ENCODE peak calls at places on chromosomes 12 and 14, in nine cellular contexts. One of them, this sample, is unnamed.

GRCh38 chr14:68141531-68142088 is 322.0 kb downstream of the RAD51B start:
- DNase-seq in PC-3: peak; percentile 73
- DNase-seq in MM.1S: no peak
- DNase-seq in tibial artery: no peak
- DNase-seq in mammary epithelial cell: peak; percentile 77
- DNase-seq in left ventricle myocardium inferior: no peak
- DNase-seq in IMR-90: peak; percentile 68
- DNase-seq in transverse colon: no peak
- DNase-seq in pancreas: no peak
- DNase-seq in this sample: no peak

GRCh38 chr12:49059385-49060232 is 985 bp downstream of the KMT2D start:
- DNase-seq in IMR-90: no peak
- DNase-seq in left ventricle myocardium inferior: no peak
- DNase-seq in pancreas: no peak
- DNase-seq in mammary epithelial cell: peak; percentile 9
- DNase-seq in MM.1S: peak; percentile 31
- DNase-seq in transverse colon: peak; percentile 26
- DNase-seq in tibial artery: no peak
- DNase-seq in PC-3: peak; percentile 22
- DNase-seq in this sample: peak; percentile 61

GRCh38 chr12:14664434-14665023 is 31.9 kb downstream of the GUCY2C start:
- DNase-seq in mammary epithelial cell: peak; percentile 23
- DNase-seq in left ventricle myocardium inferior: no peak
- DNase-seq in MM.1S: peak; percentile 55
- DNase-seq in transverse colon: peak; percentile 22
- DNase-seq in tibial artery: no peak
- DNase-seq in PC-3: peak; percentile 66
- DNase-seq in pancreas: peak; percentile 45
- DNase-seq in IMR-90: peak; percentile 35
- DNase-seq in this sample: peak; percentile 84

GRCh38 chr14:85573406-85573805 is 43.5 kb downstream of the FLRT2 start:
- DNase-seq in tibial artery: no peak
- DNase-seq in left ventricle myocardium inferior: no peak
- DNase-seq in PC-3: no peak
- DNase-seq in transverse colon: no peak
- DNase-seq in MM.1S: no peak
- DNase-seq in mammary epithelial cell: no peak
- DNase-seq in pancreas: no peak
- DNase-seq in IMR-90: no peak
- DNase-seq in this sample: no peak

GRCh38 chr12:3046441-3047200 is 30.6 kb upstream of the TSPAN9 start:
- DNase-seq in mammary epithelial cell: no peak
- DNase-seq in pancreas: no peak
- DNase-seq in PC-3: peak; percentile 38
- DNase-seq in MM.1S: no peak
- DNase-seq in left ventricle myocardium inferior: peak; percentile 78
- DNase-seq in tibial artery: no peak
- DNase-seq in transverse colon: no peak
- DNase-seq in IMR-90: no peak
- DNase-seq in this sample: no peak

GRCh38 chr12:79737875-79738718 is 47.3 kb upstream of the PAWR start:
- DNase-seq in MM.1S: peak; percentile 65
- DNase-seq in transverse colon: peak; percentile 57
- DNase-seq in pancreas: peak; percentile 36
- DNase-seq in mammary epithelial cell: peak; percentile 57
- DNase-seq in PC-3: peak; percentile 89
- DNase-seq in tibial artery: no peak
- DNase-seq in left ventricle myocardium inferior: no peak
- DNase-seq in IMR-90: peak; percentile 70
- DNase-seq in this sample: no peak

GRCh38 chr12:94427520-94428381 is 31.9 kb downstream of the CEP83 start:
- DNase-seq in MM.1S: no peak
- DNase-seq in tibial artery: no peak
- DNase-seq in pancreas: peak; percentile 19
- DNase-seq in PC-3: no peak
- DNase-seq in left ventricle myocardium inferior: peak; percentile 28
- DNase-seq in transverse colon: peak; percentile 24
- DNase-seq in IMR-90: peak; percentile 82
- DNase-seq in mammary epithelial cell: peak; percentile 2
- DNase-seq in this sample: peak; percentile 42

GRCh38 chr14:54194501-54194900 is 202.3 kb upstream of the CDKN3 start:
- DNase-seq in tibial artery: no peak
- DNase-seq in pancreas: no peak
- DNase-seq in mammary epithelial cell: peak; percentile 54
- DNase-seq in left ventricle myocardium inferior: no peak
- DNase-seq in transverse colon: no peak
- DNase-seq in MM.1S: no peak
- DNase-seq in IMR-90: no peak
- DNase-seq in PC-3: no peak
- DNase-seq in this sample: no peak

GRCh38 chr12:2177751-2178150 is 125.0 kb downstream of the CACNA1C start:
- DNase-seq in MM.1S: no peak
- DNase-seq in pancreas: no peak
- DNase-seq in left ventricle myocardium inferior: no peak
- DNase-seq in PC-3: no peak
- DNase-seq in tibial artery: no peak
- DNase-seq in IMR-90: no peak
- DNase-seq in transverse colon: no peak
- DNase-seq in mammary epithelial cell: no peak
- DNase-seq in this sample: no peak

GRCh38 chr12:2332266-2332665 is 279.5 kb downstream of the CACNA1C start:
- DNase-seq in PC-3: no peak
- DNase-seq in pancreas: no peak
- DNase-seq in transverse colon: no peak
- DNase-seq in tibial artery: no peak
- DNase-seq in IMR-90: peak; percentile 76
- DNase-seq in left ventricle myocardium inferior: no peak
- DNase-seq in mammary epithelial cell: no peak
- DNase-seq in MM.1S: no peak
- DNase-seq in this sample: no peak

GRCh38 chr12:52581481-52581880 is 7.8 kb upstream of the KRT74 start:
- DNase-seq in left ventricle myocardium inferior: no peak
- DNase-seq in mammary epithelial cell: peak; percentile 93
- DNase-seq in transverse colon: no peak
- DNase-seq in MM.1S: no peak
- DNase-seq in IMR-90: peak; percentile 10
- DNase-seq in PC-3: peak; percentile 56
- DNase-seq in pancreas: no peak
- DNase-seq in tibial artery: no peak
- DNase-seq in this sample: no peak

GRCh38 chr12:67704071-67704470 is 55.5 kb downstream of the DYRK2 start:
- DNase-seq in IMR-90: no peak
- DNase-seq in pancreas: no peak
- DNase-seq in MM.1S: no peak
- DNase-seq in PC-3: no peak
- DNase-seq in tibial artery: no peak
- DNase-seq in mammary epithelial cell: no peak
- DNase-seq in transverse colon: no peak
- DNase-seq in left ventricle myocardium inferior: no peak
- DNase-seq in this sample: no peak

GRCh38 chr14:102209224-102209966 is 69.7 kb downstream of the WDR20 start:
- DNase-seq in IMR-90: peak; percentile 28
- DNase-seq in transverse colon: no peak
- DNase-seq in pancreas: no peak
- DNase-seq in mammary epithelial cell: no peak
- DNase-seq in PC-3: peak; percentile 21
- DNase-seq in MM.1S: no peak
- DNase-seq in left ventricle myocardium inferior: no peak
- DNase-seq in tibial artery: no peak
- DNase-seq in this sample: no peak

GRCh38 chr14:86540636-86541247 is 1010.8 kb downstream of the FLRT2 start:
- DNase-seq in left ventricle myocardium inferior: no peak
- DNase-seq in MM.1S: peak; percentile 51
- DNase-seq in PC-3: no peak
- DNase-seq in transverse colon: no peak
- DNase-seq in pancreas: no peak
- DNase-seq in tibial artery: no peak
- DNase-seq in mammary epithelial cell: no peak
- DNase-seq in IMR-90: no peak
- DNase-seq in this sample: no peak

GRCh38 chr12:2752676-2753371 is 41.9 kb upstream of the FKBP4 start:
- DNase-seq in mammary epithelial cell: peak; percentile 55
- DNase-seq in left ventricle myocardium inferior: peak; percentile 72
- DNase-seq in pancreas: peak; percentile 82
- DNase-seq in PC-3: peak; percentile 69
- DNase-seq in MM.1S: peak; percentile 59
- DNase-seq in tibial artery: peak; percentile 48
- DNase-seq in transverse colon: peak; percentile 74
- DNase-seq in IMR-90: peak; percentile 57
- DNase-seq in this sample: peak; percentile 87

GRCh38 chr12:113086249-113087164 is 30.0 kb downstream of the DTX1 start:
- DNase-seq in MM.1S: no peak
- DNase-seq in transverse colon: peak; percentile 50
- DNase-seq in PC-3: no peak
- DNase-seq in tibial artery: no peak
- DNase-seq in IMR-90: no peak
- DNase-seq in left ventricle myocardium inferior: no peak
- DNase-seq in pancreas: peak; percentile 57
- DNase-seq in mammary epithelial cell: no peak
- DNase-seq in this sample: peak; percentile 79

GRCh38 chr14:91009501-91010152 is 50.8 kb downstream of the RPS6KA5 start:
- DNase-seq in MM.1S: peak; percentile 30
- DNase-seq in PC-3: no peak
- DNase-seq in left ventricle myocardium inferior: no peak
- DNase-seq in transverse colon: no peak
- DNase-seq in tibial artery: no peak
- DNase-seq in pancreas: no peak
- DNase-seq in mammary epithelial cell: no peak
- DNase-seq in IMR-90: no peak
- DNase-seq in this sample: no peak
- H3K4me1 ChIP-seq in MM.1S: no peaks in the 10 kb centered on the region
- H3K4me1 ChIP-seq in PC-3: peaks cover 17% of the 10 kb centered on the region
- H3K4me1 ChIP-seq in left ventricle myocardium inferior: no peaks in the 10 kb centered on the region
- H3K4me1 ChIP-seq in transverse colon: no peaks in the 10 kb centered on the region
- H3K4me1 ChIP-seq in tibial artery: no peaks in the 10 kb centered on the region
- H3K4me1 ChIP-seq in pancreas: peaks cover 24% of the 10 kb centered on the region
- H3K4me1 ChIP-seq in mammary epithelial cell: peaks cover 8% of the 10 kb centered on the region
- H3K4me1 ChIP-seq in IMR-90: no peaks in the 10 kb centered on the region
- H3K4me1 ChIP-seq in this sample: peaks cover 9% of the 10 kb centered on the region

DNA sequence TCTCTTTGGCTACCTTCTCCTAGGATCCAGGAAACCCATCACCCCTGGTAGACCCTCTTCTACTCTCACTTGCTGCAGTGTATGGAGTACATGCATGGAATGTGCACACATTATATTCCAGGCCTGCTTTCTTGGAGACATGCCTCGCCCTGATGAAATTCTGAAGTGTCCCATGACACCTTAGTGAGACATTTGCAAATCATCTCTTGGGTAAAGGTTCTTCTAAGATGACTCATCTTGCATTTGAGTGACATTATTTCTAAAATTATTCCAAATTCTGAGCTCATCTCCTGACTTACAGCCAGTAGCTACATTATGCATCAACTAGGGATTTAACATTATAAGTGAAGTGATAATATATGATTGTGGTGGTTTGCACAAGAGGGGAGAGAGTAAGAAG is 49.8 kb downstream of the SDR9C7 start:
- DNase-seq in IMR-90: no peak
- DNase-seq in tibial artery: no peak
- DNase-seq in transverse colon: no peak
- DNase-seq in left ventricle myocardium inferior: no peak
- DNase-seq in PC-3: peak; percentile 39
- DNase-seq in MM.1S: no peak
- DNase-seq in mammary epithelial cell: no peak
- DNase-seq in pancreas: no peak
- DNase-seq in this sample: no peak
- H3K9me3 ChIP-seq in IMR-90: peaks cover 2% of the 10 kb centered on the region
- H3K9me3 ChIP-seq in tibial artery: peaks cover 7% of the 10 kb centered on the region
- H3K9me3 ChIP-seq in transverse colon: peaks cover 4% of the 10 kb centered on the region
- H3K9me3 ChIP-seq in left ventricle myocardium inferior: peaks cover 26% of the 10 kb centered on the region
- H3K9me3 ChIP-seq in PC-3: peaks cover 19% of the 10 kb centered on the region
- H3K9me3 ChIP-seq in MM.1S: no peaks in the 10 kb centered on the region
- H3K9me3 ChIP-seq in mammary epithelial cell: peaks cover 17% of the 10 kb centered on the region
- H3K9me3 ChIP-seq in pancreas: no peaks in the 10 kb centered on the region
- H3K9me3 ChIP-seq in this sample: peaks cover 22% of the 10 kb centered on the region

DNA sequence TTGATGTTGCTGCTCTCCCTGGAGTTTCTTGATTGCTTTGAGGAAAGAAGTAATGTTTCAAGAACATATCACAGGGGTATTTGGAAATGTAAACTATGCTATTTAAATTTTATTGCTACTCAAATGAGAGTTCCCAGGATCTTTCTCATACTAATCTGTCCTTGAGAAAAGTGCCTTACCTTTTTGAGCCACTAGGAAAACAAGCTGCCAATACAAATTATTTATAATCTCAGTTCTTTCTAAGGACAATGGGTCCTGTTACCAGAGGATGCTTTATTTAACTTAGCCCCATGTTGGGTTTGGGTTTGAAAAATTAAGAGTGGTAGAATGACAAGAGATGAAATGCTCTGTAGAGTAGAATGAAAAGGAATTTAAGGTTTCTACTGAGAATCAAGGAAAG is 258.2 kb upstream of the PRKD1 start:
- DNase-seq in PC-3: no peak
- DNase-seq in MM.1S: no peak
- DNase-seq in IMR-90: no peak
- DNase-seq in mammary epithelial cell: no peak
- DNase-seq in left ventricle myocardium inferior: no peak
- DNase-seq in transverse colon: no peak
- DNase-seq in pancreas: no peak
- DNase-seq in tibial artery: no peak
- DNase-seq in this sample: no peak
- TF ChIP-seq CTCF in PC-3: no peak
- TF ChIP-seq CTCF in MM.1S: no peak
- TF ChIP-seq CTCF in IMR-90: no peak
- TF ChIP-seq CTCF in mammary epithelial cell: peak; percentile 9
- TF ChIP-seq CTCF in left ventricle myocardium inferior: no peak
- TF ChIP-seq CTCF in transverse colon: no peak
- TF ChIP-seq CTCF in pancreas: no peak
- TF ChIP-seq CTCF in tibial artery: no peak
- TF ChIP-seq CTCF in this sample: no peak

DNA sequence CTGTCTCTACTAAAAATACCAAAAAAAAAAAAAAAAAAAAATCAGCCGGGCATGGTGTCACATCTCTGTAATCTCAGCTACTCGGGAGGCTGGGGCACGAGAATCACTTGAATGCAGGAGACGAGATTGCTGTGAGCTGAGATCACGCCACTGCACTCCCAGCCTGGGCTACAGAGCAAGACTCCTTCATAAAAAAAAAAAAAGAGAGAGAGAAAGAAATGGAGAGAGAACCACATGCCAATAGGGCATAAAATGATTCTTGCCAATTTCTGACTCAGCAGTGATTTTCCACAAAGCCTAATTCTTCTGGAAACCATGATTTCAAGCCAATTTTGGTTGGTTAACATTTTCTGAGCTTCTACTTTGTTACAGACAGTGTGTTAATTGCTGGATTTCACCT is 250.4 kb upstream of the SEL1L start:
- DNase-seq in PC-3: no peak
- DNase-seq in pancreas: no peak
- DNase-seq in mammary epithelial cell: no peak
- DNase-seq in MM.1S: no peak
- DNase-seq in left ventricle myocardium inferior: no peak
- DNase-seq in tibial artery: peak; percentile 31
- DNase-seq in transverse colon: no peak
- DNase-seq in IMR-90: no peak
- DNase-seq in this sample: no peak
- H3K4me1 ChIP-seq in PC-3: no peaks in the 10 kb centered on the region
- H3K4me1 ChIP-seq in pancreas: no peaks in the 10 kb centered on the region
- H3K4me1 ChIP-seq in mammary epithelial cell: no peaks in the 10 kb centered on the region
- H3K4me1 ChIP-seq in MM.1S: no peaks in the 10 kb centered on the region
- H3K4me1 ChIP-seq in left ventricle myocardium inferior: no peaks in the 10 kb centered on the region
- H3K4me1 ChIP-seq in tibial artery: no peaks in the 10 kb centered on the region
- H3K4me1 ChIP-seq in transverse colon: no peaks in the 10 kb centered on the region
- H3K4me1 ChIP-seq in IMR-90: no peaks in the 10 kb centered on the region
- H3K4me1 ChIP-seq in this sample: no peaks in the 10 kb centered on the region

GRCh38 chr14:32883189-32883588 is 55.5 kb upstream of the NPAS3 start:
- DNase-seq in left ventricle myocardium inferior: no peak
- DNase-seq in transverse colon: no peak
- DNase-seq in tibial artery: no peak
- DNase-seq in IMR-90: no peak
- DNase-seq in pancreas: no peak
- DNase-seq in PC-3: peak; percentile 35
- DNase-seq in mammary epithelial cell: no peak
- DNase-seq in MM.1S: peak; percentile 12
- DNase-seq in this sample: no peak
- H3K9me3 ChIP-seq in left ventricle myocardium inferior: peaks cover 11% of the 10 kb centered on the region
- H3K9me3 ChIP-seq in transverse colon: peaks cover 8% of the 10 kb centered on the region
- H3K9me3 ChIP-seq in tibial artery: no peaks in the 10 kb centered on the region
- H3K9me3 ChIP-seq in IMR-90: no peaks in the 10 kb centered on the region
- H3K9me3 ChIP-seq in pancreas: no peaks in the 10 kb centered on the region
- H3K9me3 ChIP-seq in PC-3: no peaks in the 10 kb centered on the region
- H3K9me3 ChIP-seq in mammary epithelial cell: no peaks in the 10 kb centered on the region
- H3K9me3 ChIP-seq in MM.1S: no peaks in the 10 kb centered on the region
- H3K9me3 ChIP-seq in this sample: no peaks in the 10 kb centered on the region

This sample was measured in mucosa of descending colon.